ENCODE peak calls at places on chromosomes 11 and 22, in six cellular contexts. One of them, this sample, is unnamed.

GRCh38 chr11:77201370-77201769 is 73.3 kb downstream of the MYO7A start:
- DNase-seq in stimulated activated effector memory CD8-positive, alpha-beta T cell treated with anti-CD3 and anti-CD28 coated beads, Interleukin-12 subunit alpha, Interleukin-12 subunit beta, amount 100 ng/mL, for 72 hours: no peak
- DNase-seq in NCI-H1417 treated with DMSO at 0.1 percent for 48 hours: no peak
- DNase-seq in T-helper 17 cell: no peak
- DNase-seq in cardiac muscle cell: no peak
- DNase-seq in AG10803: no peak
- DNase-seq in this sample: no peak

GRCh38 chr11:10294289-10294953 is 402 bp upstream of the SBF2 start:
- DNase-seq in NCI-H1417 treated with DMSO at 0.1 percent for 48 hours: no peak
- DNase-seq in cardiac muscle cell: peak; percentile 55
- DNase-seq in T-helper 17 cell: no peak
- DNase-seq in AG10803: peak; percentile 83
- DNase-seq in stimulated activated effector memory CD8-positive, alpha-beta T cell treated with anti-CD3 and anti-CD28 coated beads, Interleukin-12 subunit alpha, Interleukin-12 subunit beta, amount 100 ng/mL, for 72 hours: no peak
- DNase-seq in this sample: peak; percentile 86

GRCh38 chr11:71496421-71496820 is 30.6 kb upstream of the KRTAP5-7 start:
- DNase-seq in T-helper 17 cell: no peak
- DNase-seq in cardiac muscle cell: no peak
- DNase-seq in NCI-H1417 treated with DMSO at 0.1 percent for 48 hours: no peak
- DNase-seq in stimulated activated effector memory CD8-positive, alpha-beta T cell treated with anti-CD3 and anti-CD28 coated beads, Interleukin-12 subunit alpha, Interleukin-12 subunit beta, amount 100 ng/mL, for 72 hours: no peak
- DNase-seq in AG10803: no peak
- DNase-seq in this sample: no peak

GRCh38 chr11:64734786-64735761 is 8.9 kb downstream of the RASGRP2 start:
- DNase-seq in stimulated activated effector memory CD8-positive, alpha-beta T cell treated with anti-CD3 and anti-CD28 coated beads, Interleukin-12 subunit alpha, Interleukin-12 subunit beta, amount 100 ng/mL, for 72 hours: no peak
- DNase-seq in AG10803: no peak
- DNase-seq in T-helper 17 cell: no peak
- DNase-seq in NCI-H1417 treated with DMSO at 0.1 percent for 48 hours: no peak
- DNase-seq in cardiac muscle cell: no peak
- DNase-seq in this sample: no peak

GRCh38 chr11:65432686-65433582 is 10.3 kb downstream of the NEAT1 start:
- DNase-seq in cardiac muscle cell: peak; percentile 38
- DNase-seq in T-helper 17 cell: no peak
- DNase-seq in stimulated activated effector memory CD8-positive, alpha-beta T cell treated with anti-CD3 and anti-CD28 coated beads, Interleukin-12 subunit alpha, Interleukin-12 subunit beta, amount 100 ng/mL, for 72 hours: no peak
- DNase-seq in AG10803: peak; percentile 66
- DNase-seq in NCI-H1417 treated with DMSO at 0.1 percent for 48 hours: no peak
- DNase-seq in this sample: peak; percentile 80

GRCh38 chr11:27040302-27041115 is at the start of gene BBOX1:
- DNase-seq in T-helper 17 cell: no peak
- DNase-seq in NCI-H1417 treated with DMSO at 0.1 percent for 48 hours: peak; percentile 21
- DNase-seq in AG10803: no peak
- DNase-seq in stimulated activated effector memory CD8-positive, alpha-beta T cell treated with anti-CD3 and anti-CD28 coated beads, Interleukin-12 subunit alpha, Interleukin-12 subunit beta, amount 100 ng/mL, for 72 hours: no peak
- DNase-seq in cardiac muscle cell: no peak
- DNase-seq in this sample: no peak

GRCh38 chr11:47980093-47980906 is at the start of gene PTPRJ:
- DNase-seq in NCI-H1417 treated with DMSO at 0.1 percent for 48 hours: no peak
- DNase-seq in cardiac muscle cell: peak; percentile 88
- DNase-seq in T-helper 17 cell: peak; percentile 67
- DNase-seq in AG10803: peak; percentile 50
- DNase-seq in stimulated activated effector memory CD8-positive, alpha-beta T cell treated with anti-CD3 and anti-CD28 coated beads, Interleukin-12 subunit alpha, Interleukin-12 subunit beta, amount 100 ng/mL, for 72 hours: peak; percentile 78
- DNase-seq in this sample: peak; percentile 60

GRCh38 chr11:104968856-104969776 is 742 bp upstream of the CASP4 start:
- DNase-seq in NCI-H1417 treated with DMSO at 0.1 percent for 48 hours: no peak
- DNase-seq in AG10803: peak; percentile 48
- DNase-seq in cardiac muscle cell: no peak
- DNase-seq in T-helper 17 cell: no peak
- DNase-seq in stimulated activated effector memory CD8-positive, alpha-beta T cell treated with anti-CD3 and anti-CD28 coated beads, Interleukin-12 subunit alpha, Interleukin-12 subunit beta, amount 100 ng/mL, for 72 hours: no peak
- DNase-seq in this sample: peak; percentile 32

GRCh38 chr11:132056689-132057088 is 686.3 kb downstream of the NTM start:
- DNase-seq in stimulated activated effector memory CD8-positive, alpha-beta T cell treated with anti-CD3 and anti-CD28 coated beads, Interleukin-12 subunit alpha, Interleukin-12 subunit beta, amount 100 ng/mL, for 72 hours: no peak
- DNase-seq in AG10803: peak; percentile 82
- DNase-seq in cardiac muscle cell: no peak
- DNase-seq in NCI-H1417 treated with DMSO at 0.1 percent for 48 hours: no peak
- DNase-seq in T-helper 17 cell: no peak
- DNase-seq in this sample: peak; percentile 93

GRCh38 chr11:112734207-112734606 is 227.0 kb upstream of the NCAM1 start:
- DNase-seq in cardiac muscle cell: peak; percentile 85
- DNase-seq in AG10803: peak; percentile 33
- DNase-seq in T-helper 17 cell: no peak
- DNase-seq in stimulated activated effector memory CD8-positive, alpha-beta T cell treated with anti-CD3 and anti-CD28 coated beads, Interleukin-12 subunit alpha, Interleukin-12 subunit beta, amount 100 ng/mL, for 72 hours: no peak
- DNase-seq in NCI-H1417 treated with DMSO at 0.1 percent for 48 hours: no peak
- DNase-seq in this sample: peak; percentile 38

GRCh38 chr11:61488651-61489291 is 19.8 kb upstream of the LRRC10B start:
- DNase-seq in T-helper 17 cell: no peak
- DNase-seq in AG10803: no peak
- DNase-seq in NCI-H1417 treated with DMSO at 0.1 percent for 48 hours: peak; percentile 45
- DNase-seq in cardiac muscle cell: peak; percentile 42
- DNase-seq in stimulated activated effector memory CD8-positive, alpha-beta T cell treated with anti-CD3 and anti-CD28 coated beads, Interleukin-12 subunit alpha, Interleukin-12 subunit beta, amount 100 ng/mL, for 72 hours: no peak
- DNase-seq in this sample: peak; percentile 40

GRCh38 chr11:96365493-96365892 is 22.5 kb upstream of the MAML2 start:
- DNase-seq in NCI-H1417 treated with DMSO at 0.1 percent for 48 hours: no peak
- DNase-seq in T-helper 17 cell: no peak
- DNase-seq in AG10803: no peak
- DNase-seq in stimulated activated effector memory CD8-positive, alpha-beta T cell treated with anti-CD3 and anti-CD28 coated beads, Interleukin-12 subunit alpha, Interleukin-12 subunit beta, amount 100 ng/mL, for 72 hours: no peak
- DNase-seq in cardiac muscle cell: no peak
- DNase-seq in this sample: no peak

GRCh38 chr11:96021901-96022650 is 98.2 kb upstream of the MTMR2 start:
- DNase-seq in stimulated activated effector memory CD8-positive, alpha-beta T cell treated with anti-CD3 and anti-CD28 coated beads, Interleukin-12 subunit alpha, Interleukin-12 subunit beta, amount 100 ng/mL, for 72 hours: no peak
- DNase-seq in T-helper 17 cell: no peak
- DNase-seq in AG10803: no peak
- DNase-seq in cardiac muscle cell: no peak
- DNase-seq in NCI-H1417 treated with DMSO at 0.1 percent for 48 hours: no peak
- DNase-seq in this sample: no peak

GRCh38 chr11:9138612-9139579 is 47.5 kb upstream of the SCUBE2 start:
- DNase-seq in stimulated activated effector memory CD8-positive, alpha-beta T cell treated with anti-CD3 and anti-CD28 coated beads, Interleukin-12 subunit alpha, Interleukin-12 subunit beta, amount 100 ng/mL, for 72 hours: no peak
- DNase-seq in cardiac muscle cell: no peak
- DNase-seq in AG10803: peak; percentile 84
- DNase-seq in NCI-H1417 treated with DMSO at 0.1 percent for 48 hours: peak; percentile 79
- DNase-seq in T-helper 17 cell: no peak
- DNase-seq in this sample: peak; percentile 79

GRCh38 chr22:49048591-49048990 is 779.1 kb downstream of the BRD1 start:
- DNase-seq in stimulated activated effector memory CD8-positive, alpha-beta T cell treated with anti-CD3 and anti-CD28 coated beads, Interleukin-12 subunit alpha, Interleukin-12 subunit beta, amount 100 ng/mL, for 72 hours: no peak
- DNase-seq in NCI-H1417 treated with DMSO at 0.1 percent for 48 hours: no peak
- DNase-seq in cardiac muscle cell: no peak
- DNase-seq in T-helper 17 cell: no peak
- DNase-seq in AG10803: no peak
- DNase-seq in this sample: no peak

GRCh38 chr11:95884364-95884763 is 39.5 kb downstream of the MTMR2 start:
- DNase-seq in cardiac muscle cell: no peak
- DNase-seq in AG10803: peak; percentile 28
- DNase-seq in T-helper 17 cell: no peak
- DNase-seq in NCI-H1417 treated with DMSO at 0.1 percent for 48 hours: no peak
- DNase-seq in stimulated activated effector memory CD8-positive, alpha-beta T cell treated with anti-CD3 and anti-CD28 coated beads, Interleukin-12 subunit alpha, Interleukin-12 subunit beta, amount 100 ng/mL, for 72 hours: no peak
- DNase-seq in this sample: peak; percentile 47

GRCh38 chr11:19218216-19218615 is 16.4 kb upstream of the CSRP3 start:
- DNase-seq in stimulated activated effector memory CD8-positive, alpha-beta T cell treated with anti-CD3 and anti-CD28 coated beads, Interleukin-12 subunit alpha, Interleukin-12 subunit beta, amount 100 ng/mL, for 72 hours: no peak
- DNase-seq in T-helper 17 cell: no peak
- DNase-seq in cardiac muscle cell: no peak
- DNase-seq in NCI-H1417 treated with DMSO at 0.1 percent for 48 hours: no peak
- DNase-seq in AG10803: no peak
- DNase-seq in this sample: no peak

GRCh38 chr11:45664376-45665205 is 831 bp downstream of the CHST1 start:
- DNase-seq in AG10803: no peak
- DNase-seq in T-helper 17 cell: no peak
- DNase-seq in cardiac muscle cell: peak; percentile 45
- DNase-seq in NCI-H1417 treated with DMSO at 0.1 percent for 48 hours: no peak
- DNase-seq in stimulated activated effector memory CD8-positive, alpha-beta T cell treated with anti-CD3 and anti-CD28 coated beads, Interleukin-12 subunit alpha, Interleukin-12 subunit beta, amount 100 ng/mL, for 72 hours: no peak
- DNase-seq in this sample: no peak

GRCh38 chr11:86018249-86018648 is 50.6 kb downstream of the PICALM start:
- DNase-seq in cardiac muscle cell: no peak
- DNase-seq in NCI-H1417 treated with DMSO at 0.1 percent for 48 hours: no peak
- DNase-seq in AG10803: no peak
- DNase-seq in T-helper 17 cell: no peak
- DNase-seq in stimulated activated effector memory CD8-positive, alpha-beta T cell treated with anti-CD3 and anti-CD28 coated beads, Interleukin-12 subunit alpha, Interleukin-12 subunit beta, amount 100 ng/mL, for 72 hours: no peak
- DNase-seq in this sample: no peak

GRCh38 chr22:32493551-32493950 is 18.9 kb downstream of the FBXO7 start:
- DNase-seq in AG10803: no peak
- DNase-seq in cardiac muscle cell: no peak
- DNase-seq in stimulated activated effector memory CD8-positive, alpha-beta T cell treated with anti-CD3 and anti-CD28 coated beads, Interleukin-12 subunit alpha, Interleukin-12 subunit beta, amount 100 ng/mL, for 72 hours: no peak
- DNase-seq in T-helper 17 cell: no peak
- DNase-seq in NCI-H1417 treated with DMSO at 0.1 percent for 48 hours: no peak
- DNase-seq in this sample: no peak

GRCh38 chr22:39567135-39567946 is 3.2 kb upstream of the CACNA1I start:
- DNase-seq in T-helper 17 cell: no peak
- DNase-seq in NCI-H1417 treated with DMSO at 0.1 percent for 48 hours: no peak
- DNase-seq in stimulated activated effector memory CD8-positive, alpha-beta T cell treated with anti-CD3 and anti-CD28 coated beads, Interleukin-12 subunit alpha, Interleukin-12 subunit beta, amount 100 ng/mL, for 72 hours: no peak
- DNase-seq in cardiac muscle cell: no peak
- DNase-seq in AG10803: no peak
- DNase-seq in this sample: no peak

GRCh38 chr11:133945087-133945974 is 11.4 kb downstream of the IGSF9B start:
- DNase-seq in NCI-H1417 treated with DMSO at 0.1 percent for 48 hours: no peak
- DNase-seq in AG10803: peak; percentile 36
- DNase-seq in stimulated activated effector memory CD8-positive, alpha-beta T cell treated with anti-CD3 and anti-CD28 coated beads, Interleukin-12 subunit alpha, Interleukin-12 subunit beta, amount 100 ng/mL, for 72 hours: peak; percentile 85
- DNase-seq in T-helper 17 cell: peak; percentile 57
- DNase-seq in cardiac muscle cell: no peak
- DNase-seq in this sample: no peak

GRCh38 chr11:36186340-36186739 is 102.9 kb downstream of the COMMD9 start:
- DNase-seq in NCI-H1417 treated with DMSO at 0.1 percent for 48 hours: no peak
- DNase-seq in T-helper 17 cell: no peak
- DNase-seq in cardiac muscle cell: no peak
- DNase-seq in stimulated activated effector memory CD8-positive, alpha-beta T cell treated with anti-CD3 and anti-CD28 coated beads, Interleukin-12 subunit alpha, Interleukin-12 subunit beta, amount 100 ng/mL, for 72 hours: no peak
- DNase-seq in AG10803: peak; percentile 79
- DNase-seq in this sample: no peak

GRCh38 chr11:46519351-46519750 is 74.5 kb downstream of the AMBRA1 start:
- DNase-seq in AG10803: peak; percentile 12
- DNase-seq in stimulated activated effector memory CD8-positive, alpha-beta T cell treated with anti-CD3 and anti-CD28 coated beads, Interleukin-12 subunit alpha, Interleukin-12 subunit beta, amount 100 ng/mL, for 72 hours: no peak
- DNase-seq in T-helper 17 cell: no peak
- DNase-seq in cardiac muscle cell: no peak
- DNase-seq in NCI-H1417 treated with DMSO at 0.1 percent for 48 hours: no peak
- DNase-seq in this sample: no peak

GRCh38 chr22:45742866-45743450 is 71.3 kb downstream of the ATXN10 start:
- DNase-seq in cardiac muscle cell: no peak
- DNase-seq in stimulated activated effector memory CD8-positive, alpha-beta T cell treated with anti-CD3 and anti-CD28 coated beads, Interleukin-12 subunit alpha, Interleukin-12 subunit beta, amount 100 ng/mL, for 72 hours: no peak
- DNase-seq in AG10803: peak; percentile 76
- DNase-seq in T-helper 17 cell: no peak
- DNase-seq in NCI-H1417 treated with DMSO at 0.1 percent for 48 hours: no peak
- DNase-seq in this sample: peak; percentile 80

GRCh38 chr11:11895672-11896071 is 53.9 kb downstream of the USP47 start:
- DNase-seq in AG10803: peak; percentile 28
- DNase-seq in stimulated activated effector memory CD8-positive, alpha-beta T cell treated with anti-CD3 and anti-CD28 coated beads, Interleukin-12 subunit alpha, Interleukin-12 subunit beta, amount 100 ng/mL, for 72 hours: no peak
- DNase-seq in NCI-H1417 treated with DMSO at 0.1 percent for 48 hours: no peak
- DNase-seq in T-helper 17 cell: no peak
- DNase-seq in cardiac muscle cell: no peak
- DNase-seq in this sample: no peak

GRCh38 chr11:10666556-10666955 is 27.0 kb downstream of the IRAG1 start:
- DNase-seq in T-helper 17 cell: no peak
- DNase-seq in NCI-H1417 treated with DMSO at 0.1 percent for 48 hours: no peak
- DNase-seq in AG10803: peak; percentile 35
- DNase-seq in cardiac muscle cell: no peak
- DNase-seq in stimulated activated effector memory CD8-positive, alpha-beta T cell treated with anti-CD3 and anti-CD28 coated beads, Interleukin-12 subunit alpha, Interleukin-12 subunit beta, amount 100 ng/mL, for 72 hours: no peak
- DNase-seq in this sample: peak; percentile 68

GRCh38 chr11:64268687-64269379 is 15.6 kb downstream of the BAD start:
- DNase-seq in T-helper 17 cell: no peak
- DNase-seq in NCI-H1417 treated with DMSO at 0.1 percent for 48 hours: no peak
- DNase-seq in stimulated activated effector memory CD8-positive, alpha-beta T cell treated with anti-CD3 and anti-CD28 coated beads, Interleukin-12 subunit alpha, Interleukin-12 subunit beta, amount 100 ng/mL, for 72 hours: peak; percentile 81
- DNase-seq in cardiac muscle cell: no peak
- DNase-seq in AG10803: peak; percentile 51
- DNase-seq in this sample: peak; percentile 67

GRCh38 chr11:76803023-76803422 is 19.9 kb downstream of the TSKU start:
- DNase-seq in AG10803: peak; percentile 65
- DNase-seq in stimulated activated effector memory CD8-positive, alpha-beta T cell treated with anti-CD3 and anti-CD28 coated beads, Interleukin-12 subunit alpha, Interleukin-12 subunit beta, amount 100 ng/mL, for 72 hours: no peak
- DNase-seq in cardiac muscle cell: no peak
- DNase-seq in T-helper 17 cell: no peak
- DNase-seq in NCI-H1417 treated with DMSO at 0.1 percent for 48 hours: no peak
- DNase-seq in this sample: peak; percentile 86

GRCh38 chr22:40991298-40991697 is 40.1 kb downstream of the RBX1 start:
- DNase-seq in T-helper 17 cell: no peak
- DNase-seq in stimulated activated effector memory CD8-positive, alpha-beta T cell treated with anti-CD3 and anti-CD28 coated beads, Interleukin-12 subunit alpha, Interleukin-12 subunit beta, amount 100 ng/mL, for 72 hours: no peak
- DNase-seq in AG10803: no peak
- DNase-seq in cardiac muscle cell: no peak
- DNase-seq in NCI-H1417 treated with DMSO at 0.1 percent for 48 hours: no peak
- DNase-seq in this sample: no peak

GRCh38 chr11:104005234-104005855 is 31.1 kb upstream of the DDI1 start:
- DNase-seq in cardiac muscle cell: no peak
- DNase-seq in AG10803: peak; percentile 36
- DNase-seq in stimulated activated effector memory CD8-positive, alpha-beta T cell treated with anti-CD3 and anti-CD28 coated beads, Interleukin-12 subunit alpha, Interleukin-12 subunit beta, amount 100 ng/mL, for 72 hours: no peak
- DNase-seq in NCI-H1417 treated with DMSO at 0.1 percent for 48 hours: no peak
- DNase-seq in T-helper 17 cell: no peak
- DNase-seq in this sample: peak; percentile 50